ENCODE peak calls at places on chromosome 6, in nine cellular contexts. C is cardiac fibroblast; H is activated CD4-positive, alpha-beta T cell treated with anti-CD3 and anti-CD28 coated beads, Interleukin-2, amount 10 ng/mL, durations not matched to agents 7 days and 5 days; F is lower leg skin; L is astrocyte of the hippocampus; D is glutamatergic neuron; S is COR-L47; A is Calu3; U is upper lobe of left lung. E is an unnamed sample.

GRCh38 chr6:156557269-156557885 is 219.8 kb upstream of the ARID1B start:
- DNase-seq in D (peak), C (peak), S (peak), L (peak), H (no peak), F (peak), A (no peak), U (no peak), E (no peak)

GRCh38 chr6:166911248-166911677 is 45.1 kb downstream of the RNASET2 start:
- DNase-seq in S (no peak), D (no peak), A (no peak), L (no peak), F (no peak), H (no peak), U (no peak), C (no peak), E (no peak)

GRCh38 chr6:31836036-31836675 is 8.6 kb downstream of the HSPA1B start:
- DNase-seq in C (peak), S (no peak), H (no peak), D (no peak), F (no peak), A (no peak), L (peak), U (no peak), E (no peak)

GRCh38 chr6:1611572-1612385 is 2.1 kb downstream of the FOXC1 start:
- DNase-seq in D (no peak), L (peak), C (no peak), U (peak), F (peak), S (no peak), A (no peak), H (no peak), E (no peak)

GRCh38 chr6:150352321-150353296 is 16.2 kb upstream of the IYD start:
- DNase-seq in A (no peak), C (peak), H (no peak), U (no peak), L (peak), D (no peak), F (peak), S (no peak), E (no peak)

GRCh38 chr6:17585766-17586502 is 14.2 kb upstream of the FAM8A1 start:
- DNase-seq in L (peak), S (peak), D (no peak), F (no peak), H (no peak), U (no peak), A (peak), C (no peak), E (peak)

GRCh38 chr6:27601668-27602254 is 128.9 kb upstream of the ZNF184 start:
- DNase-seq in L (peak), H (no peak), F (no peak), U (no peak), D (no peak), S (no peak), C (no peak), A (no peak), E (no peak)

GRCh38 chr6:39254999-39255535 is 25.8 kb upstream of the KCNK5 start:
- DNase-seq in S (no peak), C (no peak), F (no peak), A (no peak), D (no peak), U (no peak), L (no peak), H (no peak), E (no peak)

GRCh38 chr6:153125032-153125431 is 6.0 kb downstream of the RGS17 start:
- DNase-seq in H (no peak), D (no peak), U (no peak), L (no peak), C (no peak), S (no peak), A (no peak), F (no peak), E (peak)

GRCh38 chr6:88908598-88909548 is 54.5 kb downstream of the RNGTT start:
- DNase-seq in L (no peak), C (peak), A (no peak), H (no peak), F (no peak), D (no peak), U (no peak), S (no peak), E (no peak)

GRCh38 chr6:166584813-166585429 is 1.6 kb downstream of the RAMACL start:
- DNase-seq in U (no peak), S (no peak), C (no peak), D (no peak), H (no peak), F (peak), L (no peak), A (no peak), E (no peak)

GRCh38 chr6:81752969-81753708 is 658 bp upstream of the TENT5A start:
- DNase-seq in D (peak), U (peak), C (peak), F (peak), A (peak), L (peak), S (peak), H (peak), E (peak)

GRCh38 chr6:158686791-158687381 is 37.0 kb downstream of the SYTL3 start:
- DNase-seq in L (no peak), U (no peak), H (peak), A (no peak), C (no peak), S (no peak), F (peak), D (no peak), E (peak)

GRCh38 chr6:137655291-137655690 is 161.1 kb upstream of the OLIG3 start:
- DNase-seq in A (no peak), C (no peak), L (no peak), H (no peak), D (no peak), S (no peak), F (no peak), U (no peak), E (no peak)

GRCh38 chr6:155171747-155172191 is 92.0 kb upstream of the CLDN20 start:
- DNase-seq in U (no peak), A (no peak), S (no peak), H (no peak), F (no peak), D (no peak), L (peak), C (peak), E (peak)

GRCh38 chr6:162363757-162364156 is 363.8 kb downstream of the PRKN start:
- DNase-seq in A (no peak), C (peak), F (no peak), D (no peak), U (no peak), H (no peak), S (no peak), L (no peak), E (no peak)

GRCh38 chr6:84791927-84792326 is 27.5 kb upstream of the TBX18 start:
- DNase-seq in H (no peak), A (no peak), C (no peak), D (no peak), L (no peak), U (no peak), F (no peak), S (no peak), E (no peak)

GRCh38 chr6:38603966-38604365 is 35.8 kb downstream of the BTBD9 start:
- DNase-seq in D (no peak), A (no peak), C (peak), U (no peak), H (no peak), S (no peak), F (no peak), L (peak), E (no peak)

GRCh38 chr6:137487947-137488735 is 6.1 kb downstream of the OLIG3 start:
- DNase-seq in H (no peak), U (peak), L (no peak), A (no peak), S (no peak), C (no peak), D (peak), F (no peak), E (no peak)

GRCh38 chr6:113858067-113858604 is 991 bp downstream of the MARCKS start:
- DNase-seq in F (peak), L (peak), U (no peak), A (peak), S (peak), H (no peak), D (peak), C (peak), E (no peak)

GRCh38 chr6:79168695-79168980 is 65.8 kb downstream of the HMGN3 start:
- DNase-seq in C (no peak), A (no peak), D (no peak), F (no peak), H (no peak), U (no peak), L (peak), S (no peak), E (no peak)

GRCh38 chr6:108697646-108698161 is 137.0 kb downstream of the FOXO3 start:
- DNase-seq in H (no peak), L (peak), D (no peak), F (peak), C (peak), S (no peak), U (no peak), A (no peak), E (no peak)

GRCh38 chr6:154179443-154179842 is 140.4 kb downstream of the OPRM1 start:
- DNase-seq in L (no peak), C (no peak), H (no peak), D (no peak), A (no peak), S (no peak), F (no peak), U (no peak), E (no peak)

GRCh38 chr6:158655569-158656450 is 6.0 kb downstream of the SYTL3 start:
- DNase-seq in S (no peak), F (peak), C (no peak), L (no peak), H (no peak), A (no peak), D (no peak), U (no peak), E (no peak)

GRCh38 chr6:119957195-119957594 is 607.6 kb upstream of the MAN1A1 start:
- DNase-seq in U (no peak), C (no peak), F (no peak), D (no peak), L (no peak), A (no peak), S (no peak), H (no peak), E (no peak)

GRCh38 chr6:47844881-47845280 is 63.0 kb downstream of the OPN5 start:
- DNase-seq in C (no peak), D (no peak), A (no peak), U (no peak), S (no peak), F (no peak), L (no peak), H (no peak), E (no peak)

GRCh38 chr6:123526128-123526527 is 110.6 kb downstream of the TRDN start:
- DNase-seq in H (no peak), L (no peak), U (no peak), S (no peak), A (no peak), D (no peak), F (no peak), C (no peak), E (no peak)

GRCh38 chr6:101577091-101577490 is 183.6 kb downstream of the GRIK2 start:
- DNase-seq in D (no peak), U (no peak), A (no peak), C (no peak), F (no peak), L (no peak), S (no peak), H (no peak), E (no peak)

GRCh38 chr6:35751594-35751993 is 14.8 kb downstream of the ARMC12 start:
- DNase-seq in S (no peak), U (no peak), F (no peak), D (no peak), C (no peak), H (no peak), A (no peak), L (no peak), E (no peak)

GRCh38 chr6:121951918-121952379 is 447.5 kb upstream of the HSF2 start:
- DNase-seq in C (peak), H (no peak), A (no peak), U (no peak), L (peak), F (no peak), D (no peak), S (no peak), E (no peak)

GRCh38 chr6:158867381-158868121 is 48.4 kb upstream of the EZR start:
- DNase-seq in A (peak), D (no peak), U (no peak), S (no peak), F (peak), H (no peak), L (no peak), C (no peak), E (peak)

GRCh38 chr6:159067334-159067733 is 22.5 kb upstream of the TAGAP start:
- DNase-seq in D (no peak), A (no peak), L (no peak), C (no peak), F (no peak), S (no peak), H (no peak), U (no peak), E (no peak)

GRCh38 chr6:106964954-106965353 is 9.6 kb downstream of the CD24 start:
- DNase-seq in L (no peak), A (no peak), U (no peak), C (no peak), F (no peak), S (no peak), H (no peak), D (no peak), E (no peak)

GRCh38 chr6:124655856-124656255 is 306.4 kb upstream of the RNF217 start:
- DNase-seq in H (no peak), U (no peak), F (no peak), D (no peak), L (no peak), S (no peak), C (no peak), A (no peak), E (no peak)

GRCh38 chr6:102474041-102474807 is 1080.7 kb downstream of the GRIK2 start:
- DNase-seq in H (no peak), C (no peak), A (no peak), U (no peak), F (no peak), L (no peak), S (no peak), D (no peak), E (no peak)